ENCODE peak calls at places on chromosomes 2 and 18, in ten cellular contexts. J is GM10248; O is A549; G is HFFc6; E is CD4-positive, alpha-beta T cell; F is WTC11; W is GM06990; T is GM20000; H is body of pancreas; Y is epithelial cell of proximal tubule. U is an unnamed sample.

GRCh38 chr2:134446431-134447091 is 192.7 kb downstream of the MGAT5 start:
- DNase-seq in T (no peak), Y (no peak), O (no peak), E (no peak), J (no peak), H (no peak), F (no peak), G (peak; percentile 48), W (no peak), U (peak; percentile 34)

GRCh38 chr2:227363756-227364155 is 15.3 kb downstream of the TM4SF20 start:
- DNase-seq in J (no peak), G (no peak), E (no peak), T (no peak), O (peak; percentile 60), H (no peak), F (no peak), W (no peak), Y (no peak), U (no peak)

GRCh38 chr2:213036836-213037235 is 114.6 kb downstream of the IKZF2 start:
- DNase-seq in J (no peak), F (no peak), G (peak; percentile 89), O (no peak), Y (no peak), W (no peak), H (no peak), E (no peak), T (no peak), U (no peak)

GRCh38 chr2:9690252-9690651 is 59.5 kb upstream of the YWHAQ start:
- DNase-seq in H (peak; percentile 32), G (no peak), W (no peak), E (no peak), F (no peak), O (no peak), J (no peak), Y (no peak), T (no peak), U (no peak)

GRCh38 chr18:41121116-41121826 is 833.8 kb upstream of the PIK3C3 start:
- DNase-seq in W (no peak), E (no peak), O (no peak), G (peak; percentile 56), F (no peak), Y (no peak), H (no peak), J (no peak), T (no peak), U (no peak)

GRCh38 chr18:30999186-30999585 is 43.4 kb downstream of the DSC3 start:
- DNase-seq in W (no peak), H (no peak), E (no peak), T (no peak), G (no peak), F (no peak), Y (no peak), J (no peak), O (no peak), U (no peak)

GRCh38 chr2:71807969-71808451 is 339.7 kb downstream of the CYP26B1 start:
- DNase-seq in W (no peak), E (no peak), H (peak; percentile 13), F (no peak), O (no peak), J (no peak), G (no peak), Y (no peak), T (no peak), U (no peak)

GRCh38 chr18:23703057-23703986 is 14.1 kb downstream of the LAMA3 start:
- DNase-seq in Y (no peak), E (peak; percentile 12), W (no peak), G (peak; percentile 71), O (peak; percentile 79), H (peak; percentile 40), F (no peak), T (peak; percentile 44), J (peak; percentile 45), U (peak; percentile 42)

GRCh38 chr2:238294046-238294392 is 5.6 kb upstream of the PER2 start:
- DNase-seq in W (no peak), Y (no peak), J (no peak), O (no peak), E (no peak), F (peak; percentile 1), T (no peak), H (no peak), G (no peak), U (no peak)

GRCh38 chr18:79912994-79913831 is 38.2 kb downstream of the SLC66A2 start:
- DNase-seq in O (no peak), Y (no peak), F (no peak), W (no peak), G (no peak), E (no peak), T (no peak), J (no peak), H (no peak), U (no peak)

GRCh38 chr2:152171733-152172132 is 3.8 kb downstream of the STAM2 start:
- DNase-seq in H (peak; percentile 70), E (no peak), F (no peak), Y (no peak), G (no peak), J (no peak), O (peak; percentile 82), W (no peak), T (no peak), U (peak; percentile 44)

GRCh38 chr2:147101906-147102790 is 742.7 kb upstream of the ACVR2A start:
- DNase-seq in T (no peak), Y (no peak), F (no peak), O (no peak), H (no peak), J (no peak), E (no peak), W (no peak), G (no peak), U (no peak)

GRCh38 chr2:159126653-159127052 is 158.2 kb downstream of the TANC1 start:
- DNase-seq in W (no peak), T (no peak), G (peak; percentile 67), Y (no peak), E (no peak), H (no peak), J (no peak), F (no peak), O (no peak), U (no peak)

GRCh38 chr18:63511285-63511684 is 30.9 kb upstream of the SERPINB12 start:
- DNase-seq in F (peak; percentile 65), Y (no peak), E (no peak), T (no peak), J (no peak), W (no peak), G (peak; percentile 61), H (peak; percentile 26), O (peak; percentile 68), U (peak; percentile 28)

GRCh38 chr2:30098271-30099005 is 48.4 kb upstream of the YPEL5 start:
- DNase-seq in J (no peak), W (no peak), Y (no peak), F (no peak), T (no peak), H (no peak), O (no peak), G (no peak), E (no peak), U (no peak)

GRCh38 chr18:79941473-79942119 is 9.9 kb downstream of the SLC66A2 start:
- DNase-seq in T (no peak), F (no peak), G (no peak), Y (no peak), H (peak; percentile 37), O (no peak), J (no peak), W (no peak), E (no peak), U (no peak)

GRCh38 chr2:24412812-24413211 is 52.5 kb upstream of the ITSN2 start:
- DNase-seq in T (no peak), J (no peak), F (no peak), G (no peak), Y (no peak), E (no peak), W (no peak), H (no peak), O (no peak), U (no peak)

DNA sequence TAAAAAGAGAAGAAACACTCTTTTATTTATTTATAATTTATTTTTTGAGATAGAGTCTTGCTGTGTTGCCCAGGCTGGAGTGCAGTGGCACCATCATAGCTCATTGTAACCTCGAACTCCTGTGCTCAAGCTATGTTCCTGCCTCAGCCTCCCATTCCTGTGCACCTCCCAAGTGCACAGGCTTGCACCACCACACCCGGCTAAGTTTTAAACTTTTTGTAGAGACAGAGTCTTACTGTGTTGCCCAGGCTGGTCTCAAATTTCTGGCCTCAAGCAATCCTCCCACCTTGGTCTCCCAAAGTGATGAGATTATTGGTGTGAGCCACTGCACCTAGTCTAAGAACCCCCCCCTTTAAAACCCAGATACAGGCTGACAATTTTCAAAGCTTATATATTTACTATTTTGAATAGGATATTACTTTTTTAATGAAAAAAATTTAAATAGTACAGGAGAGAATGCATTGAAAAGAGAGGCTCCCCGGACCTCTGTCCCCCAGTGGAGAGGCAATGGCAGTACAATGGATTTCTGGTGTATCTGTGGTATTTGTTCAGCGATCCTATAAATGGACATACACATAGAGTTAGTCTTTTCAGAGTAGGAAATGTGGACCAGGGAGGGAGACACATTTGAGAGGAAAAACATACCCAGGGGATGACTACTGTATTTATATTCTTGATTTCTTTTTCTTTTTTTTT is 48.1 kb upstream of the CNOT11 start:
- DNase-seq in H (no peak), G (no peak), E (no peak), Y (no peak), O (peak; percentile 39), J (no peak), T (no peak), F (no peak), W (no peak), U (no peak)
- TF ChIP-seq CTCF in H (peak; percentile 5), G (peak; percentile 43), E (no peak), Y (peak; percentile 22), O (no peak), J (no peak), T (no peak), F (no peak), W (no peak), U (no peak)

GRCh38 chr2:148565272-148565894 is 79.2 kb upstream of the EPC2 start:
- DNase-seq in T (no peak), G (no peak), F (no peak), W (no peak), H (no peak), E (no peak), Y (no peak), O (no peak), J (no peak), U (no peak)
- TF ChIP-seq CTCF in T (no peak), G (peak; percentile 32), F (no peak), W (peak; percentile 33), H (no peak), E (no peak), Y (peak; percentile 47), O (peak; percentile 29), J (peak; percentile 43), U (no peak)

DNA sequence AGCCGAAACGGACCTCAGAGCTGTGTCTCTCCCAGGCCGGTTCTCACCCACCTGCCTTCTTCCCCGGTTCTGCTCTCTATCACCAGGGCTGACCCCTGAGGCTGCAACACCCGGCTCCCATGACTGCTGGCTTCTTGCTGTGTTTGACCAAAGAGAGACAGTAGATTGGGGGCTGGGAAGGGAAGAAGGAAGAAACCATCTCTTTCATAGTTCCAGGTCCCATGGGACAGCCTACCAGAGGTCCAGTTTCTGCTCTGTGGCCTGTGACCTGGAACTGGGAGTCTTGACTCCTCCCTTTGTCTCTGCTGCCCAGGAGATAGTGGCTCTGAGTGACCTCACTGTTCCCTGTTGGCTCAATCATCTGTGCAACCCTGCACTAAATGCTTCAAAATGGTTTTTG is 38.1 kb downstream of the ALPK2 start:
- DNase-seq in Y (no peak), G (no peak), W (no peak), J (no peak), F (no peak), H (no peak), T (no peak), O (no peak), E (no peak), U (no peak)
- TF ChIP-seq CTCF in Y (no peak), G (no peak), W (no peak), J (no peak), F (no peak), H (no peak), T (no peak), O (no peak), E (no peak), U (no peak)

GRCh38 chr2:37575780-37576179 is 95.7 kb downstream of the CDC42EP3 start:
- DNase-seq in G (no peak), H (no peak), Y (no peak), J (no peak), O (no peak), E (no peak), T (no peak), W (no peak), F (no peak), U (no peak)
- TF ChIP-seq CTCF in G (peak; percentile 22), H (no peak), Y (peak; percentile 43), J (no peak), O (no peak), E (no peak), T (no peak), W (no peak), F (no peak), U (no peak)